ENCODE peak calls at places on chromosomes 13 and 19, in nine cellular contexts. One of them, this sample, is unnamed.

GRCh38 chr19:24003537-24003936 is 83.5 kb upstream of the ZNF254 start:
- DNase-seq in neural crest cell: no peak
- DNase-seq in kidney epithelial cell: no peak
- DNase-seq in AG04450: no peak
- DNase-seq in osteoblast: peak; percentile 46
- DNase-seq in cardiac fibroblast: no peak
- DNase-seq in left cardiac atrium: no peak
- DNase-seq in GM23338: no peak
- DNase-seq in HCEC 1CT: no peak
- DNase-seq in this sample: no peak

GRCh38 chr19:16429066-16429758 is 42.6 kb downstream of the EPS15L1 start:
- DNase-seq in neural crest cell: no peak
- DNase-seq in kidney epithelial cell: no peak
- DNase-seq in AG04450: no peak
- DNase-seq in osteoblast: peak; percentile 48
- DNase-seq in cardiac fibroblast: no peak
- DNase-seq in left cardiac atrium: peak; percentile 74
- DNase-seq in GM23338: no peak
- DNase-seq in HCEC 1CT: no peak
- DNase-seq in this sample: no peak

GRCh38 chr13:110492299-110493160 is 69.0 kb downstream of the RAB20 start:
- DNase-seq in neural crest cell: no peak
- DNase-seq in kidney epithelial cell: no peak
- DNase-seq in AG04450: no peak
- DNase-seq in osteoblast: peak; percentile 36
- DNase-seq in cardiac fibroblast: no peak
- DNase-seq in left cardiac atrium: no peak
- DNase-seq in GM23338: no peak
- DNase-seq in HCEC 1CT: no peak
- DNase-seq in this sample: no peak

GRCh38 chr13:44398606-44399005 is 25.0 kb downstream of the SERP2 start:
- DNase-seq in neural crest cell: no peak
- DNase-seq in kidney epithelial cell: no peak
- DNase-seq in AG04450: no peak
- DNase-seq in osteoblast: no peak
- DNase-seq in cardiac fibroblast: no peak
- DNase-seq in left cardiac atrium: no peak
- DNase-seq in GM23338: no peak
- DNase-seq in HCEC 1CT: no peak
- DNase-seq in this sample: no peak

GRCh38 chr13:75637101-75637774 is 1.1 kb downstream of the LMO7 start:
- DNase-seq in neural crest cell: no peak
- DNase-seq in kidney epithelial cell: no peak
- DNase-seq in AG04450: no peak
- DNase-seq in osteoblast: peak; percentile 49
- DNase-seq in cardiac fibroblast: no peak
- DNase-seq in left cardiac atrium: no peak
- DNase-seq in GM23338: peak; percentile 56
- DNase-seq in HCEC 1CT: peak; percentile 22
- DNase-seq in this sample: no peak

GRCh38 chr13:36160297-36160696 is 29.1 kb upstream of the DCLK1 start:
- DNase-seq in neural crest cell: no peak
- DNase-seq in kidney epithelial cell: no peak
- DNase-seq in AG04450: no peak
- DNase-seq in osteoblast: no peak
- DNase-seq in cardiac fibroblast: no peak
- DNase-seq in left cardiac atrium: no peak
- DNase-seq in GM23338: no peak
- DNase-seq in HCEC 1CT: no peak
- DNase-seq in this sample: no peak

GRCh38 chr13:20141238-20142018 is 19.4 kb downstream of the GJA3 start:
- DNase-seq in neural crest cell: no peak
- DNase-seq in kidney epithelial cell: no peak
- DNase-seq in AG04450: no peak
- DNase-seq in osteoblast: no peak
- DNase-seq in cardiac fibroblast: peak; percentile 19
- DNase-seq in left cardiac atrium: no peak
- DNase-seq in GM23338: no peak
- DNase-seq in HCEC 1CT: no peak
- DNase-seq in this sample: no peak

GRCh38 chr13:112619730-112620639 is 32.0 kb upstream of the TUBGCP3 start:
- DNase-seq in neural crest cell: peak; percentile 49
- DNase-seq in kidney epithelial cell: no peak
- DNase-seq in AG04450: no peak
- DNase-seq in osteoblast: no peak
- DNase-seq in cardiac fibroblast: peak; percentile 20
- DNase-seq in left cardiac atrium: no peak
- DNase-seq in GM23338: peak; percentile 85
- DNase-seq in HCEC 1CT: no peak
- DNase-seq in this sample: no peak

GRCh38 chr13:36787181-36787580 is 31.8 kb upstream of the RFXAP start:
- DNase-seq in neural crest cell: no peak
- DNase-seq in kidney epithelial cell: no peak
- DNase-seq in AG04450: no peak
- DNase-seq in osteoblast: no peak
- DNase-seq in cardiac fibroblast: no peak
- DNase-seq in left cardiac atrium: no peak
- DNase-seq in GM23338: no peak
- DNase-seq in HCEC 1CT: no peak
- DNase-seq in this sample: no peak

GRCh38 chr19:38266981-38267597 is 2.7 kb downstream of the SPINT2 start:
- DNase-seq in neural crest cell: no peak
- DNase-seq in kidney epithelial cell: peak; percentile 65
- DNase-seq in AG04450: peak; percentile 29
- DNase-seq in osteoblast: peak; percentile 94
- DNase-seq in cardiac fibroblast: peak; percentile 56
- DNase-seq in left cardiac atrium: no peak
- DNase-seq in GM23338: no peak
- DNase-seq in HCEC 1CT: no peak
- DNase-seq in this sample: peak; percentile 28

GRCh38 chr19:41701401-41702075 is 6.9 kb upstream of the CEACAM5 start:
- DNase-seq in neural crest cell: no peak
- DNase-seq in kidney epithelial cell: no peak
- DNase-seq in AG04450: no peak
- DNase-seq in osteoblast: no peak
- DNase-seq in cardiac fibroblast: no peak
- DNase-seq in left cardiac atrium: no peak
- DNase-seq in GM23338: peak; percentile 87
- DNase-seq in HCEC 1CT: no peak
- DNase-seq in this sample: no peak

GRCh38 chr13:57829496-57829895 is 198.0 kb downstream of the PCDH17 start:
- DNase-seq in neural crest cell: no peak
- DNase-seq in kidney epithelial cell: no peak
- DNase-seq in AG04450: no peak
- DNase-seq in osteoblast: no peak
- DNase-seq in cardiac fibroblast: no peak
- DNase-seq in left cardiac atrium: no peak
- DNase-seq in GM23338: no peak
- DNase-seq in HCEC 1CT: no peak
- DNase-seq in this sample: no peak

GRCh38 chr13:96248103-96248502 is 158.2 kb downstream of the HS6ST3 start:
- DNase-seq in neural crest cell: no peak
- DNase-seq in kidney epithelial cell: no peak
- DNase-seq in AG04450: no peak
- DNase-seq in osteoblast: no peak
- DNase-seq in cardiac fibroblast: no peak
- DNase-seq in left cardiac atrium: no peak
- DNase-seq in GM23338: peak; percentile 37
- DNase-seq in HCEC 1CT: no peak
- DNase-seq in this sample: no peak